ENCODE peak calls at places on chromosomes 16 and 17, in seven cellular contexts. One of them, this sample, is unnamed.

GRCh38 chr16:8915722-8916321 is 33.7 kb downstream of the LITAFD start:
- DNase-seq in A549: no peak
- DNase-seq in neural progenitor cell: peak
- DNase-seq in esophagus squamous epithelium: no peak
- DNase-seq in stomach: no peak
- DNase-seq in fibroblast of lung: no peak
- DNase-seq in astrocyte of the spinal cord: no peak
- DNase-seq in this sample: no peak

GRCh38 chr17:38535886-38536285 is 69.9 kb downstream of the SRCIN1 start:
- DNase-seq in A549: no peak
- DNase-seq in neural progenitor cell: no peak
- DNase-seq in esophagus squamous epithelium: no peak
- DNase-seq in stomach: no peak
- DNase-seq in fibroblast of lung: no peak
- DNase-seq in astrocyte of the spinal cord: no peak
- DNase-seq in this sample: no peak

GRCh38 chr17:69430488-69430887 is 16.0 kb downstream of the MAP2K6 start:
- DNase-seq in A549: no peak
- DNase-seq in neural progenitor cell: no peak
- DNase-seq in esophagus squamous epithelium: no peak
- DNase-seq in stomach: no peak
- DNase-seq in fibroblast of lung: no peak
- DNase-seq in astrocyte of the spinal cord: no peak
- DNase-seq in this sample: peak

GRCh38 chr16:84982434-84982833 is 28.9 kb downstream of the ZDHHC7 start:
- DNase-seq in A549: no peak
- DNase-seq in neural progenitor cell: no peak
- DNase-seq in esophagus squamous epithelium: no peak
- DNase-seq in stomach: peak
- DNase-seq in fibroblast of lung: no peak
- DNase-seq in astrocyte of the spinal cord: no peak
- DNase-seq in this sample: no peak

GRCh38 chr16:88558457-88559442 is 11.5 kb upstream of the ZC3H18 start:
- DNase-seq in A549: peak
- DNase-seq in neural progenitor cell: peak
- DNase-seq in esophagus squamous epithelium: no peak
- DNase-seq in stomach: peak
- DNase-seq in fibroblast of lung: peak
- DNase-seq in astrocyte of the spinal cord: peak
- DNase-seq in this sample: peak

GRCh38 chr16:89194340-89195311 is 5.7 kb downstream of the SLC22A31 start:
- DNase-seq in A549: no peak
- DNase-seq in neural progenitor cell: no peak
- DNase-seq in esophagus squamous epithelium: no peak
- DNase-seq in stomach: no peak
- DNase-seq in fibroblast of lung: no peak
- DNase-seq in astrocyte of the spinal cord: no peak
- DNase-seq in this sample: no peak

GRCh38 chr17:79942591-79943353 is 92.9 kb downstream of the TBC1D16 start:
- DNase-seq in A549: no peak
- DNase-seq in neural progenitor cell: no peak
- DNase-seq in esophagus squamous epithelium: no peak
- DNase-seq in stomach: no peak
- DNase-seq in fibroblast of lung: peak
- DNase-seq in astrocyte of the spinal cord: no peak
- DNase-seq in this sample: peak

GRCh38 chr17:19876524-19877161 is 8.9 kb upstream of the ULK2 start:
- DNase-seq in A549: no peak
- DNase-seq in neural progenitor cell: no peak
- DNase-seq in esophagus squamous epithelium: no peak
- DNase-seq in stomach: no peak
- DNase-seq in fibroblast of lung: no peak
- DNase-seq in astrocyte of the spinal cord: no peak
- DNase-seq in this sample: no peak

GRCh38 chr17:44921122-44921882 is 6.0 kb upstream of the GFAP start:
- DNase-seq in A549: no peak
- DNase-seq in neural progenitor cell: peak
- DNase-seq in esophagus squamous epithelium: no peak
- DNase-seq in stomach: no peak
- DNase-seq in fibroblast of lung: no peak
- DNase-seq in astrocyte of the spinal cord: no peak
- DNase-seq in this sample: peak

GRCh38 chr17:66383353-66383752 is 80.9 kb downstream of the PRKCA start:
- DNase-seq in A549: no peak
- DNase-seq in neural progenitor cell: no peak
- DNase-seq in esophagus squamous epithelium: no peak
- DNase-seq in stomach: no peak
- DNase-seq in fibroblast of lung: peak
- DNase-seq in astrocyte of the spinal cord: peak
- DNase-seq in this sample: peak

GRCh38 chr16:85613609-85614337 is 651 bp downstream of the GSE1 start:
- DNase-seq in A549: peak
- DNase-seq in neural progenitor cell: peak
- DNase-seq in esophagus squamous epithelium: no peak
- DNase-seq in stomach: peak
- DNase-seq in fibroblast of lung: peak
- DNase-seq in astrocyte of the spinal cord: no peak
- DNase-seq in this sample: no peak

GRCh38 chr17:21015564-21015963 is 27.2 kb downstream of the USP22 start:
- DNase-seq in A549: no peak
- DNase-seq in neural progenitor cell: no peak
- DNase-seq in esophagus squamous epithelium: no peak
- DNase-seq in stomach: no peak
- DNase-seq in fibroblast of lung: no peak
- DNase-seq in astrocyte of the spinal cord: no peak
- DNase-seq in this sample: no peak

GRCh38 chr16:73565925-73566324 is 518.0 kb upstream of the ZFHX3 start:
- DNase-seq in A549: no peak
- DNase-seq in neural progenitor cell: no peak
- DNase-seq in esophagus squamous epithelium: no peak
- DNase-seq in stomach: no peak
- DNase-seq in fibroblast of lung: no peak
- DNase-seq in astrocyte of the spinal cord: no peak
- DNase-seq in this sample: no peak

GRCh38 chr17:72458301-72458700 is 337.5 kb downstream of the SOX9 start:
- DNase-seq in A549: no peak
- DNase-seq in neural progenitor cell: no peak
- DNase-seq in esophagus squamous epithelium: no peak
- DNase-seq in stomach: no peak
- DNase-seq in fibroblast of lung: no peak
- DNase-seq in astrocyte of the spinal cord: no peak
- DNase-seq in this sample: no peak

GRCh38 chr16:64808474-64808873 is 313.4 kb downstream of the CDH11 start:
- DNase-seq in A549: no peak
- DNase-seq in neural progenitor cell: no peak
- DNase-seq in esophagus squamous epithelium: no peak
- DNase-seq in stomach: no peak
- DNase-seq in fibroblast of lung: no peak
- DNase-seq in astrocyte of the spinal cord: no peak
- DNase-seq in this sample: no peak

GRCh38 chr16:7185689-7186088 is 147.0 kb upstream of the RBFOX1 start:
- DNase-seq in A549: no peak
- DNase-seq in neural progenitor cell: no peak
- DNase-seq in esophagus squamous epithelium: no peak
- DNase-seq in stomach: no peak
- DNase-seq in fibroblast of lung: no peak
- DNase-seq in astrocyte of the spinal cord: no peak
- DNase-seq in this sample: no peak

GRCh38 chr17:20243524-20243923 is 223.8 kb downstream of the LGALS9B start:
- DNase-seq in A549: no peak
- DNase-seq in neural progenitor cell: no peak
- DNase-seq in esophagus squamous epithelium: no peak
- DNase-seq in stomach: no peak
- DNase-seq in fibroblast of lung: peak
- DNase-seq in astrocyte of the spinal cord: no peak
- DNase-seq in this sample: no peak

GRCh38 chr17:8859029-8859803 is 8.3 kb downstream of the PIK3R6 start:
- DNase-seq in A549: no peak
- DNase-seq in neural progenitor cell: no peak
- DNase-seq in esophagus squamous epithelium: no peak
- DNase-seq in stomach: no peak
- DNase-seq in fibroblast of lung: peak
- DNase-seq in astrocyte of the spinal cord: peak
- DNase-seq in this sample: no peak

GRCh38 chr16:68744744-68745280 is 7.7 kb downstream of the CDH1 start:
- DNase-seq in A549: peak
- DNase-seq in neural progenitor cell: no peak
- DNase-seq in esophagus squamous epithelium: no peak
- DNase-seq in stomach: peak
- DNase-seq in fibroblast of lung: peak
- DNase-seq in astrocyte of the spinal cord: no peak
- DNase-seq in this sample: no peak

GRCh38 chr17:82981141-82981540 is 98.3 kb upstream of the METRNL start:
- DNase-seq in A549: no peak
- DNase-seq in neural progenitor cell: no peak
- DNase-seq in esophagus squamous epithelium: no peak
- DNase-seq in stomach: no peak
- DNase-seq in fibroblast of lung: no peak
- DNase-seq in astrocyte of the spinal cord: no peak
- DNase-seq in this sample: no peak

GRCh38 chr17:6457688-6458190 is 13.5 kb downstream of the PIMREG start:
- DNase-seq in A549: no peak
- DNase-seq in neural progenitor cell: no peak
- DNase-seq in esophagus squamous epithelium: no peak
- DNase-seq in stomach: peak
- DNase-seq in fibroblast of lung: no peak
- DNase-seq in astrocyte of the spinal cord: no peak
- DNase-seq in this sample: no peak

GRCh38 chr16:29641561-29641960 is 21.5 kb upstream of the SPN start:
- DNase-seq in A549: no peak
- DNase-seq in neural progenitor cell: no peak
- DNase-seq in esophagus squamous epithelium: no peak
- DNase-seq in stomach: no peak
- DNase-seq in fibroblast of lung: no peak
- DNase-seq in astrocyte of the spinal cord: no peak
- DNase-seq in this sample: no peak
- TF ChIP-seq CTCF in A549: peak
- TF ChIP-seq CTCF in neural progenitor cell: peak
- TF ChIP-seq CTCF in esophagus squamous epithelium: no peak
- TF ChIP-seq CTCF in stomach: no peak
- TF ChIP-seq CTCF in fibroblast of lung: peak
- TF ChIP-seq CTCF in astrocyte of the spinal cord: peak
- TF ChIP-seq CTCF in this sample: no peak

GRCh38 chr16:48500981-48501380 is 109.0 kb downstream of the N4BP1 start:
- DNase-seq in A549: no peak
- DNase-seq in neural progenitor cell: no peak
- DNase-seq in esophagus squamous epithelium: no peak
- DNase-seq in stomach: no peak
- DNase-seq in fibroblast of lung: no peak
- DNase-seq in astrocyte of the spinal cord: no peak
- DNase-seq in this sample: no peak
- H3K4me3 ChIP-seq in A549: no peak
- H3K4me3 ChIP-seq in neural progenitor cell: no peak
- H3K4me3 ChIP-seq in esophagus squamous epithelium: no peak
- H3K4me3 ChIP-seq in stomach: no peak
- H3K4me3 ChIP-seq in fibroblast of lung: no peak
- H3K4me3 ChIP-seq in astrocyte of the spinal cord: no peak
- H3K4me3 ChIP-seq in this sample: no peak

GRCh38 chr17:55423535-55423934 is 1.9 kb upstream of the MMD start:
- DNase-seq in A549: no peak
- DNase-seq in neural progenitor cell: no peak
- DNase-seq in esophagus squamous epithelium: no peak
- DNase-seq in stomach: no peak
- DNase-seq in fibroblast of lung: no peak
- DNase-seq in astrocyte of the spinal cord: no peak
- DNase-seq in this sample: no peak

GRCh38 chr17:55424893-55425540 is 3.4 kb upstream of the MMD start:
- DNase-seq in A549: no peak
- DNase-seq in neural progenitor cell: no peak
- DNase-seq in esophagus squamous epithelium: no peak
- DNase-seq in stomach: no peak
- DNase-seq in fibroblast of lung: no peak
- DNase-seq in astrocyte of the spinal cord: no peak
- DNase-seq in this sample: no peak

GRCh38 chr17:55430531-55431228 is 9.0 kb upstream of the MMD start:
- DNase-seq in A549: no peak
- DNase-seq in neural progenitor cell: no peak
- DNase-seq in esophagus squamous epithelium: no peak
- DNase-seq in stomach: no peak
- DNase-seq in fibroblast of lung: no peak
- DNase-seq in astrocyte of the spinal cord: no peak
- DNase-seq in this sample: no peak

GRCh38 chr17:55426851-55427586 is 5.4 kb upstream of the MMD start:
- DNase-seq in A549: no peak
- DNase-seq in neural progenitor cell: no peak
- DNase-seq in esophagus squamous epithelium: no peak
- DNase-seq in stomach: no peak
- DNase-seq in fibroblast of lung: no peak
- DNase-seq in astrocyte of the spinal cord: no peak
- DNase-seq in this sample: peak

DNA sequence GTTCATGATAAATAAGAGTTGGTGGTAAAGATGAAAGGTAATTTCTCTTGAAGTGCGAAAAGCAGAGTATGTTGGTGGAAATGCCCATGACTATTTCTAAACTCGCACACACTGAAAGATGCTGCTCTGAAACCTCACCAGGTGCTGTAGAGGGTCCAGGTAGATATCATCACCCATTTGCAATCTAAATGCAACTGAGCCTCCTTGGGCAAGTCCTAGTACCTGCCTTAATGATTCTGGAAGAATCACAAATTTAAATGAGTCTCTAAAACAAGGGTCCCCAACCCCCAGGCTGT is 5.9 kb upstream of the MMD start:
- DNase-seq in A549: no peak
- DNase-seq in neural progenitor cell: no peak
- DNase-seq in esophagus squamous epithelium: no peak
- DNase-seq in stomach: no peak
- DNase-seq in fibroblast of lung: no peak
- DNase-seq in astrocyte of the spinal cord: no peak
- DNase-seq in this sample: no peak
- TF ChIP-seq CTCF in A549: no peak
- TF ChIP-seq CTCF in neural progenitor cell: no peak
- TF ChIP-seq CTCF in esophagus squamous epithelium: no peak
- TF ChIP-seq CTCF in stomach: no peak
- TF ChIP-seq CTCF in fibroblast of lung: no peak
- TF ChIP-seq CTCF in astrocyte of the spinal cord: no peak
- TF ChIP-seq CTCF in this sample: no peak

DNA sequence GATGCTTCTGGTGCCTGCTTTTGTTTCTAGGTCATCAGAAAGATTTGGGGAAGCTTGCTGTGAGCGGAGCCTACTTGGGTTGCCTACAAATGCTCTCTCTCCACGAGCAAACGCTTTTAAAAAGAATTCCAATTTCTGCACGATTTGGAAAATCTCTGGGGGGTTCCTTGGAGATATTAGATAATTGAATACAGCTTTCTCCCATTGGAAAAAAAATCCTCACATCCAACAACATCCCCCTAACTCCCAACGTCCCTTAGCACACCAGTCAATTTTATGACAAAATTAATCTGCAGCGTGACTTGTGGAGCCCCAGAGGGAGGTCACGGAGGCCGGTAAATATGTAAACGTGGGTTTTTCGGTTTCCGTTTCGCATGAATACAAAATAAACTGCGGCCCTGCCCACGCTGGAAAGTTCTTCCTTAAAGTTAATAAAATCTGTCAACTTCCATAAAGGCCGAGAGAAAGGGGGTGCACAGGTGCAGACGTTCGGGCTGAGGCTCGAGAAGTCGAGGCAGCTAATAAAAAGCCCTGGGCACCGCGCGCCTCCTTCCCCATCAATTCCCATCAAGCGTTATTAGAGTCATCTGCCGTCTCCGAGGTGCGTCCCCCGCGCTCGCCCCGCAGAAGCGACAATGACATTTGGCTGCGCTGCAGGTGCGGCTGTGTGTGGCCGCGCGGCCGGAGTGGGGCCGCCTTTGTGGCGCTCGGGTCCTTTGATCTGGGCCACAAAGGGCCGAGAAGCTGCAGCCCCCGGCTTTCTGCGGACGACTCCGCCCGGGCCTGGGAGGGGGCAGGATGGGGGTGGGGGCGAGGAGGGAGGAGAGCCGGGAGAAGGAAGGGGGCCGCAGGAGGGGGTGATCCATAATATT is 37.6 kb downstream of the SALL1 start:
- DNase-seq in A549: no peak
- DNase-seq in neural progenitor cell: peak
- DNase-seq in esophagus squamous epithelium: no peak
- DNase-seq in stomach: no peak
- DNase-seq in fibroblast of lung: no peak
- DNase-seq in astrocyte of the spinal cord: no peak
- DNase-seq in this sample: no peak
- H3K4me3 ChIP-seq in A549: no peak
- H3K4me3 ChIP-seq in neural progenitor cell: peak
- H3K4me3 ChIP-seq in esophagus squamous epithelium: no peak
- H3K4me3 ChIP-seq in stomach: no peak
- H3K4me3 ChIP-seq in fibroblast of lung: no peak
- H3K4me3 ChIP-seq in astrocyte of the spinal cord: no peak
- H3K4me3 ChIP-seq in this sample: no peak

This sample was measured in cardiac fibroblast.